ENCODE peak calls at places on chromosomes 13 and 19, in eight cellular contexts. C is GM23248, E is GM23338, P is hepatocyte, U is HCT116, N is PC-3, Y is MM.1S, L is SK-N-SH. S is an unnamed sample. For H3K9me2, the result is how much of the 10 kb centered on the place peaks cover.

GRCh38 chr13:39779337-39780270 is 124.1 kb downstream of the COG6 start:
- DNase-seq in C (peak), N (peak), P (no peak), L (no peak), U (no peak), Y (no peak), E (no peak), S (no peak)

GRCh38 chr19:48837081-48837524 is 812 bp upstream of the HSD17B14 start:
- DNase-seq in Y (peak), E (peak), U (peak), L (peak), N (peak), C (peak), P (peak), S (peak)

GRCh38 chr19:58522709-58523108 is 3.1 kb upstream of the ZBTB45 start:
- DNase-seq in Y (no peak), U (no peak), N (no peak), C (no peak), L (no peak), E (no peak), P (no peak), S (no peak)

GRCh38 chr13:99941086-99941485 is 30.5 kb downstream of the ZIC5 start:
- DNase-seq in P (no peak), Y (no peak), U (no peak), E (no peak), N (no peak), C (no peak), L (no peak), S (no peak)

GRCh38 chr19:3333662-3334061 is 32.7 kb upstream of the NFIC start:
- DNase-seq in Y (no peak), P (no peak), U (no peak), L (no peak), E (no peak), N (no peak), C (no peak), S (no peak)

GRCh38 chr19:39499082-39499642 is 415 bp downstream of the DLL3 start:
- DNase-seq in E (peak), C (peak), P (peak), Y (no peak), U (no peak), N (no peak), L (peak), S (peak)

GRCh38 chr19:33927789-33928457 is 131.3 kb downstream of the KCTD15 start:
- DNase-seq in L (no peak), U (no peak), E (peak), P (no peak), C (no peak), N (no peak), Y (no peak), S (no peak)

GRCh38 chr13:30857018-30857417 is 49.1 kb upstream of the MEDAG start:
- DNase-seq in C (no peak), E (no peak), N (no peak), U (no peak), Y (no peak), L (no peak), P (no peak), S (no peak)

GRCh38 chr19:57395710-57396109 is 6.1 kb downstream of the ZNF548 start:
- DNase-seq in Y (no peak), E (no peak), L (no peak), U (no peak), P (no peak), N (no peak), C (no peak), S (no peak)

GRCh38 chr13:55893541-55893940 is 1247.2 kb upstream of the PRR20A start:
- DNase-seq in C (no peak), P (no peak), E (no peak), U (no peak), Y (no peak), N (no peak), L (no peak), S (no peak)

GRCh38 chr19:8487137-8487851 is 15.1 kb downstream of the PRAM1 start:
- DNase-seq in P (no peak), N (no peak), U (no peak), L (no peak), C (no peak), E (no peak), Y (no peak), S (no peak)

GRCh38 chr19:34380639-34381241 is 15.7 kb downstream of the GPI start:
- DNase-seq in P (no peak), U (no peak), Y (no peak), C (no peak), E (no peak), L (no peak), N (no peak), S (no peak)

GRCh38 chr13:94537740-94538630 is 58.0 kb downstream of the TGDS start:
- DNase-seq in N (peak), P (no peak), L (no peak), C (no peak), U (no peak), Y (no peak), E (no peak), S (no peak)

GRCh38 chr19:18807861-18808331 is 16.8 kb upstream of the COMP start:
- DNase-seq in L (no peak), U (no peak), E (no peak), C (peak), Y (no peak), N (no peak), P (peak), S (no peak)

GRCh38 chr13:30466841-30467252 is 1.1 kb upstream of the HMGB1 start:
- DNase-seq in Y (peak), L (no peak), P (no peak), N (peak), U (no peak), E (no peak), C (peak), S (peak)

GRCh38 chr13:46529509-46529908 is 23.5 kb upstream of the LRCH1 start:
- DNase-seq in Y (no peak), P (no peak), E (no peak), C (no peak), N (no peak), L (no peak), U (no peak), S (no peak)

GRCh38 chr19:5145521-5146511 is 176.9 kb downstream of the KDM4B start:
- DNase-seq in N (no peak), L (no peak), Y (no peak), E (no peak), C (no peak), P (no peak), U (no peak), S (no peak)

GRCh38 chr13:76014618-76015315 is 378.6 kb downstream of the LMO7 start:
- DNase-seq in U (no peak), E (no peak), Y (no peak), L (no peak), C (peak), P (no peak), N (peak), S (no peak)

GRCh38 chr19:56538254-56538760 is 441 bp upstream of the ZFP28 start:
- DNase-seq in L (peak), P (peak), N (peak), C (peak), U (no peak), E (peak), Y (no peak), S (no peak)

GRCh38 chr19:48415395-48415794 is 21.9 kb downstream of the GRIN2D start:
- DNase-seq in E (peak), C (peak), L (peak), N (peak), U (peak), Y (peak), P (peak), S (peak)

GRCh38 chr19:11577451-11578341 is at the start of gene ACP5:
- DNase-seq in L (peak), Y (no peak), E (no peak), N (no peak), P (no peak), U (no peak), C (no peak), S (peak)

GRCh38 chr13:59247166-59247565 is 916.6 kb downstream of the DIAPH3 start:
- DNase-seq in N (no peak), L (no peak), E (no peak), Y (no peak), C (no peak), U (no peak), P (no peak), S (no peak)

GRCh38 chr13:35198821-35199220 is 256.8 kb downstream of the NBEA start:
- DNase-seq in L (no peak), N (no peak), E (no peak), Y (no peak), U (no peak), C (no peak), P (no peak), S (no peak)

GRCh38 chr13:63625869-63626268 is 2210.2 kb upstream of the PCDH20 start:
- DNase-seq in L (no peak), U (no peak), Y (no peak), C (no peak), N (peak), E (peak), P (no peak), S (no peak)

GRCh38 chr13:50969691-50970090 is 60.1 kb downstream of the RNASEH2B start:
- DNase-seq in L (no peak), U (no peak), E (peak), P (peak), Y (peak), N (no peak), C (no peak), S (no peak)

GRCh38 chr19:14450168-14450874 is 17.2 kb downstream of the PKN1 start:
- DNase-seq in P (peak), Y (peak), L (peak), U (peak), C (peak), E (peak), N (peak), S (peak)

GRCh38 chr19:55437410-55437809 is 5.7 kb downstream of the SHISA7 start:
- DNase-seq in L (no peak), U (peak), N (peak), E (peak), Y (peak), C (peak), P (peak), S (no peak)

GRCh38 chr13:97540696-97541095 is 106.7 kb downstream of the RAP2A start:
- DNase-seq in U (no peak), P (no peak), E (no peak), Y (no peak), N (no peak), L (no peak), C (no peak), S (no peak)

GRCh38 chr13:39877134-39877533 is 221.7 kb downstream of the COG6 start:
- DNase-seq in P (no peak), C (no peak), L (no peak), Y (no peak), U (no peak), N (no peak), E (no peak), S (no peak)

GRCh38 chr19:45498411-45499195 is at the start of gene PPM1N:
- DNase-seq in P (peak), C (peak), Y (no peak), N (peak), U (no peak), E (peak), L (no peak), S (peak)

GRCh38 chr13:20475927-20476691 is 49.5 kb downstream of the CRYL1 start:
- DNase-seq in E (peak), C (no peak), Y (peak), U (no peak), P (peak), N (no peak), L (no peak), S (no peak)

GRCh38 chr13:27607125-27607524 is 13.2 kb downstream of the LNX2 start:
- DNase-seq in U (peak), E (no peak), L (no peak), N (peak), Y (no peak), P (peak), C (peak), S (no peak)

GRCh38 chr19:15259900-15260299 is 27.7 kb upstream of the EPHX3 start:
- DNase-seq in E (no peak), U (no peak), C (no peak), N (no peak), L (no peak), P (no peak), Y (no peak), S (no peak)

GRCh38 chr19:15519433-15519976 is 11.2 kb downstream of the CYP4F22 start:
- DNase-seq in N (no peak), Y (no peak), E (no peak), C (no peak), P (no peak), L (no peak), U (no peak), S (no peak)

GRCh38 chr19:35224681-35225604 is 3.6 kb downstream of the FAM187B start:
- DNase-seq in U (no peak), N (no peak), Y (no peak), C (no peak), E (peak), L (no peak), P (no peak), S (peak)

GRCh38 chr13:74573654-74574053 is 439.4 kb upstream of the KLF12 start:
- DNase-seq in L (no peak), E (peak), C (no peak), Y (no peak), U (no peak), N (no peak), P (no peak), S (no peak)

GRCh38 chr13:74576504-74576903 is 442.3 kb upstream of the KLF12 start:
- DNase-seq in L (no peak), N (no peak), E (no peak), C (no peak), U (no peak), Y (no peak), P (no peak), S (no peak)

GRCh38 chr13:74571811-74572210 is 437.6 kb upstream of the KLF12 start:
- DNase-seq in N (no peak), C (no peak), L (no peak), P (no peak), U (no peak), E (no peak), Y (no peak), S (no peak)

GRCh38 chr13:74574964-74575728 is 440.9 kb upstream of the KLF12 start:
- DNase-seq in L (peak), N (no peak), Y (no peak), E (peak), C (no peak), U (no peak), P (no peak), S (no peak)

DNA sequence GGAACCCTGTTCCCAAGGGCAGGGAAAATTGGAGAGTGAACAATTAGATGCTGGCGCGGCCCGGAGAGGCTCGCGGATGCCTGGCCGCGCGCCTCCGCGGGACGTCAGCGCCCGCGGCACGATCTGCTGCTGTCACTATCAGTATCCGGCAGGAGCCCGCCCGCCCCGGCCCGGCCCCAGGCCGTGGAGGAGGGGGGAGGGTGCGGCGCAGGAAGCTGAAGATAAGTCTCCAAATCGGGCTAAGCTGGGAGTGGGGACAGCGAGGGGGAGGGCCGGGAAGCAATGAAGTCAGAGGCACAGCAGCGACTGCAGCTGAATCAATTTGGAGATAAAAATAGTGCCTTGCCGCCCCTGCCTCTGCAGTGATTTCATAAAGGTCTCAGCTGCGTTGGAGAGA is 441.5 kb upstream of the KLF12 start:
- DNase-seq in U (no peak), L (peak), N (peak), Y (peak), P (peak), E (peak), C (peak), S (no peak)
- H3K4me2 ChIP-seq in U (no peak), L (peak), N (peak), Y (peak), P (peak), E (peak), C (peak), S (no peak)

DNA sequence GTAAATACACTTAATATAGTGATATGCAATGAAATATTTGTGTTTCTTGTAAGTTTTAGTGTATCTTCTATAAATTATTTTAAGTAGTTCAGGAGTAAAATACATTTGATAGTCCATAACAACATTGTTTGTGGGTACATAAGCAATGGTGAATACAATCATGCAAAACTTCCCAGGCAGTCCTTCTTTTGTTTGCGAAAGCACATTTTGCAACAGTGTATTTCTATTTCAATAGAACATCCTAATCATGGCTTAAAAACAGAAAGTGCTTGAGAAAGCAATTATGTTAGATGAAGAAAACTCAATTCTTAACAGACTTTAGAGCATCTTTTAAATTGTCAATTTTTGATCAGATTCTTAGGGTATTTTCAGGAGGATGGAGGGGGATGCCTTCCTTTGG is 155.6 kb downstream of the POSTN start:
- DNase-seq in U (no peak), L (no peak), P (no peak), Y (no peak), N (no peak), C (peak), E (no peak), S (no peak)
- TF ChIP-seq EZH2phosphoT487 in U (no peak), L (no peak), P (no peak), Y (no peak), N (no peak), C (no peak), E (no peak), S (no peak)

DNA sequence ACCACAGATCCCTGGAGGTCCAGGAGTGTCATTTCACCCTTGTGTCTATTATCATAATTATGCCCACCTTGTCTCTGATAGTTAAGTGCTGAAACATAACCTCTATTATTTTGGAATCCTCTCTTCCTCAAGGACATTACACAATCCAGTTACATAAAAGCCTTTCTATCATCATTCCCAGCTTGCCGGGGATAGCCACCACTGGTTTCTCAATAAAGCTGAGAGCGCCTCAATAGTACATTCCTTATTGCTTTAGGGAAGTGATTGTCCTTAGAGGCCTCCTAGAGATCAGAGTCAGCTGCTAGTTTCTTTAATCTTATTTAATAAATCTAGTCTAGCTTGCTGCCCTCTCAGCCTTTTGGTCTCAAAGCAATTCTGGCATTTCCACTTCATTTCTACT is 490.0 kb upstream of the ATXN8OS start:
- DNase-seq in U (no peak), N (no peak), P (no peak), L (no peak), C (no peak), Y (no peak), E (no peak), S (no peak)
- H3K9me2 ChIP-seq in U (under half), N (under half), P (under half), L (under half), C (under half), Y (under half), E (under half), S (under half)

DNA sequence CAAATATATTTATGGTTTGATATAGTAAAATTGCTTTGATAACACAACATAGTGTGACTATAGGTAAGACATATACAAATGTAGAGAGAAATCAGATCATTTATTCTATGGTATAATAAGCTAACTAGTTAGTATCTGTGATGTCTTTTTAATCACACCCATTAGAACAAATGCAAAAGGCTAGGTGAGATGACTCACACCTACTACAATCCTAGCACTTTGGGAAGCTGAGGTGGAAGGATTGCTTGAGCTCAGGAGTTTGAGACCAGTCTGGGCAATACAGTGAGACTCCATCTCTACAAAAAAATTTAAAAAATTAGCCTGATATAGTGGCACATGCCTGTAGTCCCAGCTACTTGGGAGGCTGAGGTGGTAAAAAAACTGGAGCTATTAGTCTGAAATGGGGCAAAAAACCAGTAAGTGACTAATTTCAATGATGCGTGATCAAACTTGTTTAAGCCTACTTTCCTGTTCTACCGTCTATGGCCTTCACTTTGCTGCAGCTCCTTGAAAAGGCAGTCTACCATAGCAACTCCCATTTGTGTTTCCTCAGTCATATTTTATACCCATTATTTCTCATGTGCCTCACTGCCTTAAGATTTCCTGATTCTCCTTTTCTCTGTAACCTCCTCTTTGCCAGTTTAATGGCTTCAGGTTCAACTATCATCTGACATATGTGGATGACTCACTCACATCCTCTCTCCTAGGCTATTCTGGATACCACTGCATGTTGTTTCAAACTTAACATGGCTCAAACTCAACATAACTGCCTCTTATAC is 12.5 kb downstream of the ALG5 start:
- DNase-seq in P (no peak), E (no peak), Y (no peak), L (no peak), U (no peak), N (no peak), C (peak), S (no peak)
- H3K4me2 ChIP-seq in P (no peak), E (no peak), Y (no peak), L (no peak), U (no peak), N (no peak), C (no peak), S (no peak)